ENCODE peak calls at places on chromosomes 6 and 20, in five cellular contexts. F, D, Y, A and B are unnamed samples.

GRCh38 chr20:63747622-63748355 is 8.2 kb downstream of the SLC2A4RG start:
- DNase-seq in Y (no peak), F (no peak), D (no peak), A (no peak), B (no peak)

GRCh38 chr6:44782198-44782597 is 394.7 kb downstream of the CDC5L start:
- DNase-seq in D (no peak), A (no peak), F (no peak), Y (no peak), B (no peak)

GRCh38 chr6:48560408-48560807 is 449.4 kb upstream of the PTCHD4 start:
- DNase-seq in A (no peak), D (no peak), F (no peak), Y (no peak), B (no peak)

GRCh38 chr6:36717231-36717825 is 19.7 kb downstream of the RAB44 start:
- DNase-seq in D (no peak), F (no peak), Y (no peak), A (no peak), B (no peak)

GRCh38 chr6:17265570-17265969 is 15.6 kb upstream of the RBM24 start:
- DNase-seq in D (no peak), F (no peak), Y (no peak), A (no peak), B (no peak)

GRCh38 chr6:12171735-12172134 is 118.4 kb upstream of the EDN1 start:
- DNase-seq in Y (no peak), D (no peak), F (no peak), A (no peak), B (no peak)

GRCh38 chr6:73258721-73259120 is 4.3 kb downstream of the KHDC1 start:
- DNase-seq in F (no peak), A (no peak), Y (no peak), D (no peak), B (no peak)

GRCh38 chr6:81890846-81891245 is 138.4 kb upstream of the TENT5A start:
- DNase-seq in D (no peak), A (no peak), F (no peak), Y (no peak), B (no peak)

GRCh38 chr20:10536531-10536930 is 101.4 kb downstream of the SLX4IP start:
- DNase-seq in D (peak), F (no peak), A (no peak), Y (peak), B (no peak)

GRCh38 chr6:137653698-137654059 is 159.5 kb upstream of the OLIG3 start:
- DNase-seq in F (no peak), Y (no peak), D (no peak), A (no peak), B (no peak)

GRCh38 chr6:85574932-85575598 is 18.6 kb downstream of the SNX14 start:
- DNase-seq in A (no peak), Y (peak), F (no peak), D (no peak), B (no peak)

GRCh38 chr6:25614052-25614451 is 38.0 kb upstream of the SCGN start:
- DNase-seq in Y (no peak), A (no peak), D (no peak), F (no peak), B (no peak)

GRCh38 chr6:123415844-123416468 is 220.8 kb downstream of the TRDN start:
- DNase-seq in A (no peak), D (no peak), Y (peak), F (peak), B (peak)

GRCh38 chr20:8943638-8944037 is 125.2 kb upstream of the PLCB4 start:
- DNase-seq in Y (no peak), D (no peak), A (no peak), F (no peak), B (no peak)

GRCh38 chr6:72032056-72032455 is 145.7 kb downstream of the RIMS1 start:
- DNase-seq in D (no peak), F (no peak), Y (no peak), A (no peak), B (no peak)

GRCh38 chr20:1844723-1845523 is 50.3 kb upstream of the SIRPA start:
- DNase-seq in A (peak), Y (no peak), D (no peak), F (no peak), B (no peak)

GRCh38 chr6:13903399-13903798 is 21.4 kb upstream of the RNF182 start:
- DNase-seq in Y (no peak), D (no peak), A (no peak), F (no peak), B (no peak)

GRCh38 chr6:193773-194310 is 98.4 kb upstream of the DUSP22 start:
- DNase-seq in Y (no peak), A (peak), D (no peak), F (no peak), B (no peak)

GRCh38 chr6:37125779-37126553 is 44.0 kb upstream of the PIM1 start:
- DNase-seq in Y (peak), F (no peak), D (peak), A (no peak), B (no peak)

GRCh38 chr20:23652926-23653325 is 15.2 kb upstream of the CST3 start:
- DNase-seq in A (no peak), F (no peak), D (no peak), Y (no peak), B (no peak)

GRCh38 chr6:163398796-163399195 is 15.7 kb upstream of the QKI start:
- DNase-seq in Y (no peak), D (no peak), F (no peak), A (no peak), B (no peak)
- TF ChIP-seq POLR2A in Y (no peak), D (no peak), F (no peak), A (no peak), B (no peak)

GRCh38 chr20:33127422-33128097 is 40.4 kb upstream of the BPIFA2 start:
- DNase-seq in Y (peak), F (no peak), A (no peak), D (no peak), B (no peak)
- TF ChIP-seq SRF in Y (no peak), F (no peak), A (no peak), D (no peak), B (no peak)

DNA sequence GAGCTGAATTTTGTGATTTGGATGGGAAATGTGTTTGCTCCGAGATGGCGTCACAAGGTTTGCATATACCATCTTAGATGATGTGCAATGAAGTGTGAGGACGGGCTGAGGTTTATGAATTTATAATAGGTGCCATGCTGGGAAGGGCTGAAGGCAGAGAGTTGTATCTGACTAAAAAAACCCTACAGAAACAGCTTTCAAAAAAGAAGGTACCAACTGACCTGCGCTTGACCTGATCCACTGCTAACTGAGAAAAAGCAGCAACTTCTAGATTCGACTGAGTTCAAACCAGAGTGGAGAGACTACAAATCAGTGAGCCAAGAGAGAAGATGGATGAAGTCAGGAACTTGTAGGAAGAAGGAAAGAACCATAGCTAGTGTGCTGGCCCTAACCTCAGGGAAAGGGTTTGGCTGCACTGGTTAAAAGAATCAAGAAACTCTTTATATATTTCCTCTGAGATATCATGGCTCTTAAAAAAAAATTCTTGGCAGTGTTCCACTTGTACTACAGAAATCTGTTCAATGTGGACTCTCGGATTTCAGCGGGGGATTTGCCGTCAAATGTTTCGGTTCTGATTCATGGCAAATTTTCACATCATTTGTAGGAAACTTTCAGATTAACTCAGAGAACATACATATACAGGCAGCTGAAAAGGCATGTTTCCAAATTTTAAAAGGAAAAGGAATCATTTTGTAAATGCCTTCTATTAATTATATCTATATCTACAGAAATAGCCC is 56.5 kb upstream of the HDGFL1 start:
- DNase-seq in A (no peak), Y (no peak), D (no peak), F (no peak), B (no peak)
- H2AFZ ChIP-seq in A (no peak), Y (no peak), D (no peak), F (no peak), B (no peak)

GRCh38 chr6:100281471-100281878 is 183.2 kb downstream of the SIM1 start:
- DNase-seq in F (no peak), Y (no peak), A (no peak), D (no peak), B (no peak)
- TF ChIP-seq POLR2A in F (no peak), Y (no peak), A (no peak), D (no peak), B (no peak)

GRCh38 chr6:105024803-105025202 is 67.9 kb downstream of the LIN28B start:
- DNase-seq in F (no peak), D (no peak), A (no peak), Y (no peak), B (no peak)

GRCh38 chr6:105021399-105021798 is 64.5 kb downstream of the LIN28B start:
- DNase-seq in A (no peak), Y (no peak), F (no peak), D (no peak), B (no peak)

GRCh38 chr6:105019285-105019684 is 62.4 kb downstream of the LIN28B start:
- DNase-seq in F (no peak), Y (no peak), D (no peak), A (no peak), B (no peak)

DNA sequence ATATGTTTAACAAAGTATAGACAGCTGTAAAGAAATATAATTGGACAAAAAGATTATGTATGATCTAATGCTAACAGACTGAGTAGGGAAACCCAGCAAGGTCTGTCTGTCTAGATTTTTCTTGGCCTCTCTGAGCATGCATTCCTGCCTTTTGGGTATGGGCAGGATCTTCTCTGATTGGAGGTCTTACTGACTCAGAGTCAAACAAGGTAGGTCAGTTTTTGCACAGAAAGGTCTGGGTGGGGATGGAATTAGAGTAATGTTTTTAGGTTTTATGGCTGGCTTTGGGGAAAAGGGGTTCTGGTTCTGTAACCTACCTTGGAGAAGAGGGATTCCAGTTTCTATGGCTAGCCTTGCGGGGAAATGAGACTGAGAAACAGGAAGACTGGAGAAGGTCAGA is 65.5 kb downstream of the LIN28B start:
- DNase-seq in F (no peak), Y (no peak), A (no peak), D (no peak), B (no peak)
- TF ChIP-seq SRF in F (no peak), Y (no peak), A (no peak), D (no peak), B (no peak)

GRCh38 chr20:53828673-53829085 is 235.0 kb upstream of the ZNF217 start:
- DNase-seq in F (peak), D (no peak), Y (no peak), A (no peak), B (peak)

GRCh38 chr20:53827292-53827995 is 233.8 kb upstream of the ZNF217 start:
- DNase-seq in D (no peak), F (no peak), Y (no peak), A (no peak), B (no peak)

GRCh38 chr20:53829706-53830521 is 236.3 kb upstream of the ZNF217 start:
- DNase-seq in D (no peak), F (no peak), Y (peak), A (no peak), B (no peak)

GRCh38 chr20:53827996-53828672 is 234.5 kb upstream of the ZNF217 start:
- DNase-seq in F (no peak), D (no peak), A (no peak), Y (no peak), B (peak)

DNA sequence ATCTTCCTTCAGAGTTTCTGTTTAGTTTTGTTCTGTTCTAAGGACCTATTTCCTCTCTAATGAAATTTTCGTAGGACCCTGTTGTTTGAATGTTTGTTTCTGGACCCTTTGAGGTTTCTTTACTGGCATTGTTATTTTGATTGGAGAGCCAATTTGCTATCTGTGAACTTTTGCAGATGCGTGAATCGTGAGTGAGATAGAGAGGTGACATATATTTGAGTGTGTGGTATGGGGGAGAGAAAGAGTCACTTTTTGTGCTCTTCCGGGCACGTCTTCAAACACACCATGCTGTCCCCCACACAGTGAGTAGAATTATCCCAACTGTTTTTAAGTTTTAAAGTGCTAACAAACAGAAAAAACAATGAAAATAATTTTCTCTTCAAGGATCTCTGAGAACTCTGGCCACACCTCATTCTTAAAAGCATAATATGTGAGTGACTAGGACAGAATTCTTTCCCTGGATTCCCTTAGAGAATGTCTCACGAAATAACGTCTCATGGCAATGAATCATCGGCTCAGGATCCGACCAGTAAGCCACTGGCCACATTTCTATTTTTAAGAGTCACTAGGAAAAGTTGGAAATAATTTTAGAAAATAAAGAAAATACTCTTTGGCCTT is 235.6 kb upstream of the ZNF217 start:
- DNase-seq in Y (no peak), A (no peak), D (no peak), F (peak), B (peak)
- H2AFZ ChIP-seq in Y (peak), A (peak), D (peak), F (peak), B (no peak)